ENCODE peak calls at places on chromosomes 12 and 14, in six cellular contexts. One of them, this sample, is unnamed.

GRCh38 chr12:124109760-124110159 is 136.7 kb downstream of the ZNF664 start:
- DNase-seq in COR-L47: no peak
- DNase-seq in activated CD8-positive, alpha-beta memory T cell treated with anti-CD3 and anti-CD28 coated beads for 24 hours: no peak
- DNase-seq in activated naive CD4-positive, alpha-beta T cell treated with anti-CD3 and anti-CD28 coated beads for 36 hours: peak; percentile 31
- DNase-seq in left ventricle myocardium inferior: no peak
- DNase-seq in activated T-cell treated with anti-CD3 and anti-CD28 coated beads, Interleukin-2, amount 50 U/mL, for 72 hours: no peak
- DNase-seq in this sample: no peak

GRCh38 chr14:101972126-101972785 is 7.9 kb downstream of the DYNC1H1 start:
- DNase-seq in COR-L47: no peak
- DNase-seq in activated CD8-positive, alpha-beta memory T cell treated with anti-CD3 and anti-CD28 coated beads for 24 hours: no peak
- DNase-seq in activated naive CD4-positive, alpha-beta T cell treated with anti-CD3 and anti-CD28 coated beads for 36 hours: no peak
- DNase-seq in left ventricle myocardium inferior: peak; percentile 77
- DNase-seq in activated T-cell treated with anti-CD3 and anti-CD28 coated beads, Interleukin-2, amount 50 U/mL, for 72 hours: no peak
- DNase-seq in this sample: peak; percentile 85

GRCh38 chr12:94686834-94687628 is 36.7 kb upstream of the TMCC3 start:
- DNase-seq in COR-L47: peak; percentile 10
- DNase-seq in activated CD8-positive, alpha-beta memory T cell treated with anti-CD3 and anti-CD28 coated beads for 24 hours: no peak
- DNase-seq in activated naive CD4-positive, alpha-beta T cell treated with anti-CD3 and anti-CD28 coated beads for 36 hours: no peak
- DNase-seq in left ventricle myocardium inferior: no peak
- DNase-seq in activated T-cell treated with anti-CD3 and anti-CD28 coated beads, Interleukin-2, amount 50 U/mL, for 72 hours: no peak
- DNase-seq in this sample: no peak

GRCh38 chr12:77615331-77615730 is 215.4 kb upstream of the NAV3 start:
- DNase-seq in COR-L47: no peak
- DNase-seq in activated CD8-positive, alpha-beta memory T cell treated with anti-CD3 and anti-CD28 coated beads for 24 hours: no peak
- DNase-seq in activated naive CD4-positive, alpha-beta T cell treated with anti-CD3 and anti-CD28 coated beads for 36 hours: no peak
- DNase-seq in left ventricle myocardium inferior: no peak
- DNase-seq in activated T-cell treated with anti-CD3 and anti-CD28 coated beads, Interleukin-2, amount 50 U/mL, for 72 hours: no peak
- DNase-seq in this sample: no peak

GRCh38 chr12:100170313-100170858 is 27.7 kb upstream of the BLTP3B start:
- DNase-seq in COR-L47: no peak
- DNase-seq in activated CD8-positive, alpha-beta memory T cell treated with anti-CD3 and anti-CD28 coated beads for 24 hours: no peak
- DNase-seq in activated naive CD4-positive, alpha-beta T cell treated with anti-CD3 and anti-CD28 coated beads for 36 hours: no peak
- DNase-seq in left ventricle myocardium inferior: no peak
- DNase-seq in activated T-cell treated with anti-CD3 and anti-CD28 coated beads, Interleukin-2, amount 50 U/mL, for 72 hours: no peak
- DNase-seq in this sample: no peak

GRCh38 chr12:16424531-16424930 is 77.1 kb downstream of the MGST1 start:
- DNase-seq in COR-L47: no peak
- DNase-seq in activated CD8-positive, alpha-beta memory T cell treated with anti-CD3 and anti-CD28 coated beads for 24 hours: no peak
- DNase-seq in activated naive CD4-positive, alpha-beta T cell treated with anti-CD3 and anti-CD28 coated beads for 36 hours: no peak
- DNase-seq in left ventricle myocardium inferior: no peak
- DNase-seq in activated T-cell treated with anti-CD3 and anti-CD28 coated beads, Interleukin-2, amount 50 U/mL, for 72 hours: no peak
- DNase-seq in this sample: no peak

GRCh38 chr12:101570022-101570421 is 24.7 kb upstream of the MYBPC1 start:
- DNase-seq in COR-L47: peak; percentile 1
- DNase-seq in activated CD8-positive, alpha-beta memory T cell treated with anti-CD3 and anti-CD28 coated beads for 24 hours: no peak
- DNase-seq in activated naive CD4-positive, alpha-beta T cell treated with anti-CD3 and anti-CD28 coated beads for 36 hours: no peak
- DNase-seq in left ventricle myocardium inferior: no peak
- DNase-seq in activated T-cell treated with anti-CD3 and anti-CD28 coated beads, Interleukin-2, amount 50 U/mL, for 72 hours: no peak
- DNase-seq in this sample: no peak

GRCh38 chr12:104790296-104791125 is 167.6 kb downstream of the SLC41A2 start:
- DNase-seq in COR-L47: no peak
- DNase-seq in activated CD8-positive, alpha-beta memory T cell treated with anti-CD3 and anti-CD28 coated beads for 24 hours: peak; percentile 75
- DNase-seq in activated naive CD4-positive, alpha-beta T cell treated with anti-CD3 and anti-CD28 coated beads for 36 hours: peak; percentile 60
- DNase-seq in left ventricle myocardium inferior: peak; percentile 47
- DNase-seq in activated T-cell treated with anti-CD3 and anti-CD28 coated beads, Interleukin-2, amount 50 U/mL, for 72 hours: peak; percentile 56
- DNase-seq in this sample: peak; percentile 28

GRCh38 chr12:132766380-132767085 is 4.9 kb upstream of the ANKLE2 start:
- DNase-seq in COR-L47: peak; percentile 9
- DNase-seq in activated CD8-positive, alpha-beta memory T cell treated with anti-CD3 and anti-CD28 coated beads for 24 hours: no peak
- DNase-seq in activated naive CD4-positive, alpha-beta T cell treated with anti-CD3 and anti-CD28 coated beads for 36 hours: no peak
- DNase-seq in left ventricle myocardium inferior: peak; percentile 73
- DNase-seq in activated T-cell treated with anti-CD3 and anti-CD28 coated beads, Interleukin-2, amount 50 U/mL, for 72 hours: no peak
- DNase-seq in this sample: peak; percentile 79

GRCh38 chr14:39368261-39368959 is 63.8 kb downstream of the FBXO33 start:
- DNase-seq in COR-L47: peak; percentile 78
- DNase-seq in activated CD8-positive, alpha-beta memory T cell treated with anti-CD3 and anti-CD28 coated beads for 24 hours: no peak
- DNase-seq in activated naive CD4-positive, alpha-beta T cell treated with anti-CD3 and anti-CD28 coated beads for 36 hours: peak; percentile 63
- DNase-seq in left ventricle myocardium inferior: no peak
- DNase-seq in activated T-cell treated with anti-CD3 and anti-CD28 coated beads, Interleukin-2, amount 50 U/mL, for 72 hours: peak; percentile 14
- DNase-seq in this sample: peak; percentile 33

GRCh38 chr12:68609955-68610434 is 704 bp upstream of the RAP1B start:
- DNase-seq in COR-L47: no peak
- DNase-seq in activated CD8-positive, alpha-beta memory T cell treated with anti-CD3 and anti-CD28 coated beads for 24 hours: no peak
- DNase-seq in activated naive CD4-positive, alpha-beta T cell treated with anti-CD3 and anti-CD28 coated beads for 36 hours: peak; percentile 64
- DNase-seq in left ventricle myocardium inferior: no peak
- DNase-seq in activated T-cell treated with anti-CD3 and anti-CD28 coated beads, Interleukin-2, amount 50 U/mL, for 72 hours: no peak
- DNase-seq in this sample: peak; percentile 21

GRCh38 chr14:79842270-79842669 is 369.0 kb downstream of the DIO2 start:
- DNase-seq in COR-L47: no peak
- DNase-seq in activated CD8-positive, alpha-beta memory T cell treated with anti-CD3 and anti-CD28 coated beads for 24 hours: no peak
- DNase-seq in activated naive CD4-positive, alpha-beta T cell treated with anti-CD3 and anti-CD28 coated beads for 36 hours: no peak
- DNase-seq in left ventricle myocardium inferior: peak; percentile 46
- DNase-seq in activated T-cell treated with anti-CD3 and anti-CD28 coated beads, Interleukin-2, amount 50 U/mL, for 72 hours: no peak
- DNase-seq in this sample: no peak

GRCh38 chr12:54611715-54612116 is 23.0 kb downstream of the LACRT start:
- DNase-seq in COR-L47: no peak
- DNase-seq in activated CD8-positive, alpha-beta memory T cell treated with anti-CD3 and anti-CD28 coated beads for 24 hours: no peak
- DNase-seq in activated naive CD4-positive, alpha-beta T cell treated with anti-CD3 and anti-CD28 coated beads for 36 hours: no peak
- DNase-seq in left ventricle myocardium inferior: no peak
- DNase-seq in activated T-cell treated with anti-CD3 and anti-CD28 coated beads, Interleukin-2, amount 50 U/mL, for 72 hours: no peak
- DNase-seq in this sample: no peak

GRCh38 chr14:92223027-92223426 is 99.9 kb upstream of the SLC24A4 start:
- DNase-seq in COR-L47: no peak
- DNase-seq in activated CD8-positive, alpha-beta memory T cell treated with anti-CD3 and anti-CD28 coated beads for 24 hours: peak; percentile 32
- DNase-seq in activated naive CD4-positive, alpha-beta T cell treated with anti-CD3 and anti-CD28 coated beads for 36 hours: no peak
- DNase-seq in left ventricle myocardium inferior: peak; percentile 36
- DNase-seq in activated T-cell treated with anti-CD3 and anti-CD28 coated beads, Interleukin-2, amount 50 U/mL, for 72 hours: no peak
- DNase-seq in this sample: no peak

GRCh38 chr14:77557391-77557790 is 58.8 kb upstream of the ISM2 start:
- DNase-seq in COR-L47: no peak
- DNase-seq in activated CD8-positive, alpha-beta memory T cell treated with anti-CD3 and anti-CD28 coated beads for 24 hours: no peak
- DNase-seq in activated naive CD4-positive, alpha-beta T cell treated with anti-CD3 and anti-CD28 coated beads for 36 hours: no peak
- DNase-seq in left ventricle myocardium inferior: no peak
- DNase-seq in activated T-cell treated with anti-CD3 and anti-CD28 coated beads, Interleukin-2, amount 50 U/mL, for 72 hours: no peak
- DNase-seq in this sample: no peak

GRCh38 chr14:24279301-24280186 is 8.1 kb upstream of the RABGGTA start:
- DNase-seq in COR-L47: peak; percentile 59
- DNase-seq in activated CD8-positive, alpha-beta memory T cell treated with anti-CD3 and anti-CD28 coated beads for 24 hours: peak; percentile 76
- DNase-seq in activated naive CD4-positive, alpha-beta T cell treated with anti-CD3 and anti-CD28 coated beads for 36 hours: peak; percentile 90
- DNase-seq in left ventricle myocardium inferior: peak; percentile 48
- DNase-seq in activated T-cell treated with anti-CD3 and anti-CD28 coated beads, Interleukin-2, amount 50 U/mL, for 72 hours: peak; percentile 62
- DNase-seq in this sample: peak; percentile 81

GRCh38 chr14:31858868-31859267 is 218.2 kb upstream of the ARHGAP5 start:
- DNase-seq in COR-L47: no peak
- DNase-seq in activated CD8-positive, alpha-beta memory T cell treated with anti-CD3 and anti-CD28 coated beads for 24 hours: no peak
- DNase-seq in activated naive CD4-positive, alpha-beta T cell treated with anti-CD3 and anti-CD28 coated beads for 36 hours: no peak
- DNase-seq in left ventricle myocardium inferior: no peak
- DNase-seq in activated T-cell treated with anti-CD3 and anti-CD28 coated beads, Interleukin-2, amount 50 U/mL, for 72 hours: no peak
- DNase-seq in this sample: no peak

GRCh38 chr12:86173044-86173443 is 83.1 kb downstream of the MGAT4C start:
- DNase-seq in COR-L47: no peak
- DNase-seq in activated CD8-positive, alpha-beta memory T cell treated with anti-CD3 and anti-CD28 coated beads for 24 hours: no peak
- DNase-seq in activated naive CD4-positive, alpha-beta T cell treated with anti-CD3 and anti-CD28 coated beads for 36 hours: no peak
- DNase-seq in left ventricle myocardium inferior: no peak
- DNase-seq in activated T-cell treated with anti-CD3 and anti-CD28 coated beads, Interleukin-2, amount 50 U/mL, for 72 hours: no peak
- DNase-seq in this sample: no peak

GRCh38 chr12:3049596-3050314 is 27.4 kb upstream of the TSPAN9 start:
- DNase-seq in COR-L47: no peak
- DNase-seq in activated CD8-positive, alpha-beta memory T cell treated with anti-CD3 and anti-CD28 coated beads for 24 hours: no peak
- DNase-seq in activated naive CD4-positive, alpha-beta T cell treated with anti-CD3 and anti-CD28 coated beads for 36 hours: no peak
- DNase-seq in left ventricle myocardium inferior: no peak
- DNase-seq in activated T-cell treated with anti-CD3 and anti-CD28 coated beads, Interleukin-2, amount 50 U/mL, for 72 hours: no peak
- DNase-seq in this sample: no peak

GRCh38 chr14:89504602-89505320 is 87.7 kb upstream of the FOXN3 start:
- DNase-seq in COR-L47: no peak
- DNase-seq in activated CD8-positive, alpha-beta memory T cell treated with anti-CD3 and anti-CD28 coated beads for 24 hours: no peak
- DNase-seq in activated naive CD4-positive, alpha-beta T cell treated with anti-CD3 and anti-CD28 coated beads for 36 hours: peak; percentile 46
- DNase-seq in left ventricle myocardium inferior: no peak
- DNase-seq in activated T-cell treated with anti-CD3 and anti-CD28 coated beads, Interleukin-2, amount 50 U/mL, for 72 hours: peak; percentile 41
- DNase-seq in this sample: no peak

GRCh38 chr12:101697197-101697929 is at the start of gene CHPT1:
- DNase-seq in COR-L47: peak; percentile 59
- DNase-seq in activated CD8-positive, alpha-beta memory T cell treated with anti-CD3 and anti-CD28 coated beads for 24 hours: peak; percentile 86
- DNase-seq in activated naive CD4-positive, alpha-beta T cell treated with anti-CD3 and anti-CD28 coated beads for 36 hours: peak; percentile 57
- DNase-seq in left ventricle myocardium inferior: peak; percentile 84
- DNase-seq in activated T-cell treated with anti-CD3 and anti-CD28 coated beads, Interleukin-2, amount 50 U/mL, for 72 hours: peak; percentile 73
- DNase-seq in this sample: peak; percentile 92

GRCh38 chr14:91286530-91286937 is 42.0 kb upstream of the GPR68 start:
- DNase-seq in COR-L47: peak; percentile 73
- DNase-seq in activated CD8-positive, alpha-beta memory T cell treated with anti-CD3 and anti-CD28 coated beads for 24 hours: peak; percentile 94
- DNase-seq in activated naive CD4-positive, alpha-beta T cell treated with anti-CD3 and anti-CD28 coated beads for 36 hours: peak; percentile 90
- DNase-seq in left ventricle myocardium inferior: peak; percentile 71
- DNase-seq in activated T-cell treated with anti-CD3 and anti-CD28 coated beads, Interleukin-2, amount 50 U/mL, for 72 hours: peak; percentile 85
- DNase-seq in this sample: peak; percentile 50

GRCh38 chr12:52389313-52390207 is 4.1 kb upstream of the KRT84 start:
- DNase-seq in COR-L47: no peak
- DNase-seq in activated CD8-positive, alpha-beta memory T cell treated with anti-CD3 and anti-CD28 coated beads for 24 hours: no peak
- DNase-seq in activated naive CD4-positive, alpha-beta T cell treated with anti-CD3 and anti-CD28 coated beads for 36 hours: no peak
- DNase-seq in left ventricle myocardium inferior: no peak
- DNase-seq in activated T-cell treated with anti-CD3 and anti-CD28 coated beads, Interleukin-2, amount 50 U/mL, for 72 hours: no peak
- DNase-seq in this sample: no peak

GRCh38 chr12:51407604-51408003 is 16.4 kb upstream of the GALNT6 start:
- DNase-seq in COR-L47: no peak
- DNase-seq in activated CD8-positive, alpha-beta memory T cell treated with anti-CD3 and anti-CD28 coated beads for 24 hours: no peak
- DNase-seq in activated naive CD4-positive, alpha-beta T cell treated with anti-CD3 and anti-CD28 coated beads for 36 hours: no peak
- DNase-seq in left ventricle myocardium inferior: no peak
- DNase-seq in activated T-cell treated with anti-CD3 and anti-CD28 coated beads, Interleukin-2, amount 50 U/mL, for 72 hours: no peak
- DNase-seq in this sample: no peak

GRCh38 chr12:30862486-30862885 is 64.1 kb upstream of the TSPAN11 start:
- DNase-seq in COR-L47: no peak
- DNase-seq in activated CD8-positive, alpha-beta memory T cell treated with anti-CD3 and anti-CD28 coated beads for 24 hours: no peak
- DNase-seq in activated naive CD4-positive, alpha-beta T cell treated with anti-CD3 and anti-CD28 coated beads for 36 hours: no peak
- DNase-seq in left ventricle myocardium inferior: peak; percentile 64
- DNase-seq in activated T-cell treated with anti-CD3 and anti-CD28 coated beads, Interleukin-2, amount 50 U/mL, for 72 hours: no peak
- DNase-seq in this sample: peak; percentile 38

GRCh38 chr14:50353126-50353525 is 41.0 kb downstream of the DMAC2L start:
- DNase-seq in COR-L47: no peak
- DNase-seq in activated CD8-positive, alpha-beta memory T cell treated with anti-CD3 and anti-CD28 coated beads for 24 hours: no peak
- DNase-seq in activated naive CD4-positive, alpha-beta T cell treated with anti-CD3 and anti-CD28 coated beads for 36 hours: no peak
- DNase-seq in left ventricle myocardium inferior: no peak
- DNase-seq in activated T-cell treated with anti-CD3 and anti-CD28 coated beads, Interleukin-2, amount 50 U/mL, for 72 hours: no peak
- DNase-seq in this sample: no peak

GRCh38 chr12:77786675-77787074 is 44.0 kb upstream of the NAV3 start:
- DNase-seq in COR-L47: no peak
- DNase-seq in activated CD8-positive, alpha-beta memory T cell treated with anti-CD3 and anti-CD28 coated beads for 24 hours: no peak
- DNase-seq in activated naive CD4-positive, alpha-beta T cell treated with anti-CD3 and anti-CD28 coated beads for 36 hours: no peak
- DNase-seq in left ventricle myocardium inferior: no peak
- DNase-seq in activated T-cell treated with anti-CD3 and anti-CD28 coated beads, Interleukin-2, amount 50 U/mL, for 72 hours: no peak
- DNase-seq in this sample: no peak

GRCh38 chr12:96719671-96720362 is 187.2 kb upstream of the NEDD1 start:
- DNase-seq in COR-L47: peak; percentile 30
- DNase-seq in activated CD8-positive, alpha-beta memory T cell treated with anti-CD3 and anti-CD28 coated beads for 24 hours: no peak
- DNase-seq in activated naive CD4-positive, alpha-beta T cell treated with anti-CD3 and anti-CD28 coated beads for 36 hours: peak; percentile 52
- DNase-seq in left ventricle myocardium inferior: no peak
- DNase-seq in activated T-cell treated with anti-CD3 and anti-CD28 coated beads, Interleukin-2, amount 50 U/mL, for 72 hours: peak; percentile 36
- DNase-seq in this sample: no peak

GRCh38 chr14:79552778-79553177 is 658.5 kb downstream of the DIO2 start:
- DNase-seq in COR-L47: no peak
- DNase-seq in activated CD8-positive, alpha-beta memory T cell treated with anti-CD3 and anti-CD28 coated beads for 24 hours: no peak
- DNase-seq in activated naive CD4-positive, alpha-beta T cell treated with anti-CD3 and anti-CD28 coated beads for 36 hours: no peak
- DNase-seq in left ventricle myocardium inferior: no peak
- DNase-seq in activated T-cell treated with anti-CD3 and anti-CD28 coated beads, Interleukin-2, amount 50 U/mL, for 72 hours: no peak
- DNase-seq in this sample: no peak

GRCh38 chr14:96168581-96168980 is 36.1 kb upstream of the BDKRB2 start:
- DNase-seq in COR-L47: no peak
- DNase-seq in activated CD8-positive, alpha-beta memory T cell treated with anti-CD3 and anti-CD28 coated beads for 24 hours: peak; percentile 5
- DNase-seq in activated naive CD4-positive, alpha-beta T cell treated with anti-CD3 and anti-CD28 coated beads for 36 hours: no peak
- DNase-seq in left ventricle myocardium inferior: no peak
- DNase-seq in activated T-cell treated with anti-CD3 and anti-CD28 coated beads, Interleukin-2, amount 50 U/mL, for 72 hours: no peak
- DNase-seq in this sample: no peak

GRCh38 chr12:127127887-127128286 is 1139.1 kb upstream of the TMEM132C start:
- DNase-seq in COR-L47: no peak
- DNase-seq in activated CD8-positive, alpha-beta memory T cell treated with anti-CD3 and anti-CD28 coated beads for 24 hours: no peak
- DNase-seq in activated naive CD4-positive, alpha-beta T cell treated with anti-CD3 and anti-CD28 coated beads for 36 hours: no peak
- DNase-seq in left ventricle myocardium inferior: no peak
- DNase-seq in activated T-cell treated with anti-CD3 and anti-CD28 coated beads, Interleukin-2, amount 50 U/mL, for 72 hours: no peak
- DNase-seq in this sample: no peak

GRCh38 chr12:22500100-22500499 is 44.2 kb downstream of the C2CD5 start:
- DNase-seq in COR-L47: no peak
- DNase-seq in activated CD8-positive, alpha-beta memory T cell treated with anti-CD3 and anti-CD28 coated beads for 24 hours: no peak
- DNase-seq in activated naive CD4-positive, alpha-beta T cell treated with anti-CD3 and anti-CD28 coated beads for 36 hours: no peak
- DNase-seq in left ventricle myocardium inferior: no peak
- DNase-seq in activated T-cell treated with anti-CD3 and anti-CD28 coated beads, Interleukin-2, amount 50 U/mL, for 72 hours: no peak
- DNase-seq in this sample: no peak

This sample was measured in heart left ventricle.